ENCODE peak calls at places on chromosomes 2 and 18, in five cellular contexts. W is right lobe of liver; G is naive thymus-derived CD4-positive, alpha-beta T cell; T is stimulated activated naive CD8-positive, alpha-beta T cell treated with anti-CD3 and anti-CD28 coated beads, Interleukin-15, amount 100 ng/mL, for 72 hours; F is heart right ventricle. H is an unnamed sample.

GRCh38 chr2:110866496-110866895 is 134.1 kb downstream of the ACOXL start:
- ATAC-seq in T (peak), G (no peak), W (no peak), F (no peak), H (peak)

GRCh38 chr2:8270699-8271098 is 411.2 kb upstream of the ID2 start:
- ATAC-seq in G (no peak), W (peak), T (no peak), F (no peak), H (no peak)

GRCh38 chr18:5444269-5444668 is 99.5 kb downstream of the EPB41L3 start:
- ATAC-seq in F (no peak), W (no peak), T (no peak), G (no peak), H (no peak)

GRCh38 chr18:58337688-58338087 is 291.2 kb downstream of the ALPK2 start:
- ATAC-seq in W (peak), T (no peak), F (peak), G (no peak), H (no peak)

GRCh38 chr2:76579911-76580310 is 869.2 kb upstream of the GCFC2 start:
- ATAC-seq in W (no peak), G (no peak), T (no peak), F (no peak), H (no peak)

GRCh38 chr2:61722800-61723199 is 131.1 kb downstream of the FAM161A start:
- ATAC-seq in T (no peak), W (no peak), F (no peak), G (no peak), H (no peak)

GRCh38 chr2:128372621-128373341 is 54.1 kb upstream of the HS6ST1 start:
- ATAC-seq in G (peak), T (peak), F (no peak), W (no peak), H (no peak)

GRCh38 chr2:160741815-160742214 is 248.2 kb upstream of the RBMS1 start:
- ATAC-seq in T (no peak), F (no peak), W (no peak), G (no peak), H (no peak)

GRCh38 chr2:189540551-189540950 is 40.0 kb downstream of the SLC40A1 start:
- ATAC-seq in F (no peak), T (no peak), W (no peak), G (no peak), H (no peak)

GRCh38 chr18:9952633-9953416 is 39.0 kb downstream of the VAPA start:
- ATAC-seq in T (peak), F (no peak), W (peak), G (no peak), H (no peak)

GRCh38 chr2:75053484-75054112 is 95.2 kb downstream of the POLE4 start:
- ATAC-seq in G (no peak), W (peak), T (peak), F (no peak), H (peak)

GRCh38 chr18:46334200-46334553 is 230.0 kb downstream of the HAUS1 start:
- ATAC-seq in T (peak), W (no peak), F (peak), G (no peak), H (peak)

GRCh38 chr2:9232886-9233285 is 26.3 kb downstream of the ASAP2 start:
- ATAC-seq in G (no peak), T (no peak), W (no peak), F (no peak), H (peak)

H was measured in activated T-helper 17 cell treated with anti-CD3 and anti-CD28 coated beads, Interleukin-2, amount 50 U/mL, for 72 hours.